ENCODE peak calls at places on chromosome 10, in nine cellular contexts. T, M, X, N, U, Q, K, H and E are unnamed samples.

GRCh38 chr10:47182934-47183725 is 116.9 kb upstream of the GDF10 start:
- DNase-seq in M (no peak), X (no peak), N (no peak), Q (no peak), H (peak; percentile 20), T (no peak), K (peak; percentile 31), U (no peak), E (no peak)

GRCh38 chr10:104327745-104328635 is 10.3 kb downstream of the ITPRIP start:
- DNase-seq in M (peak; percentile 80), U (no peak), T (peak; percentile 93), H (peak; percentile 28), N (peak; percentile 78), K (peak; percentile 70), X (peak; percentile 64), Q (peak; percentile 87), E (peak; percentile 82)

GRCh38 chr10:127913368-127913759 is 6.5 kb downstream of the PTPRE start:
- DNase-seq in Q (no peak), N (no peak), T (no peak), M (no peak), K (no peak), X (no peak), H (no peak), U (no peak), E (no peak)

GRCh38 chr10:22429146-22429545 is 83.8 kb downstream of the SPAG6 start:
- DNase-seq in T (no peak), N (no peak), X (no peak), U (no peak), M (peak; percentile 48), K (no peak), Q (peak; percentile 17), H (no peak), E (no peak)

GRCh38 chr10:133293810-133294119 is 14.9 kb downstream of the TUBGCP2 start:
- DNase-seq in H (no peak), K (no peak), U (no peak), X (no peak), N (no peak), M (no peak), T (no peak), Q (no peak), E (no peak)

GRCh38 chr10:103969857-103970627 is 3.1 kb downstream of the SLK start:
- DNase-seq in T (peak; percentile 41), M (no peak), H (no peak), N (no peak), X (no peak), Q (peak; percentile 40), U (no peak), K (no peak), E (peak; percentile 18)

GRCh38 chr10:49388161-49388560 is 7.7 kb downstream of the DRGX start:
- DNase-seq in M (no peak), K (no peak), Q (no peak), X (no peak), U (no peak), H (no peak), N (no peak), T (no peak), E (no peak)

GRCh38 chr10:106652279-106652678 is 512.2 kb downstream of the SORCS1 start:
- DNase-seq in K (no peak), H (no peak), M (peak; percentile 57), X (no peak), T (no peak), Q (no peak), N (no peak), U (no peak), E (no peak)

GRCh38 chr10:27743736-27744477 is 1.7 kb downstream of the MKX start:
- DNase-seq in Q (no peak), T (peak; percentile 69), U (no peak), X (no peak), N (peak; percentile 39), K (peak; percentile 79), H (no peak), M (peak; percentile 18), E (peak; percentile 63)

GRCh38 chr10:109892885-109893284 is 30.4 kb downstream of the XPNPEP1 start:
- DNase-seq in N (no peak), H (no peak), U (no peak), Q (no peak), M (no peak), X (no peak), T (peak; percentile 93), K (peak; percentile 57), E (peak; percentile 78)

GRCh38 chr10:110609592-110609991 is 34.5 kb upstream of the RBM20 start:
- DNase-seq in X (peak; percentile 39), K (no peak), H (no peak), N (no peak), U (peak; percentile 48), T (no peak), Q (peak; percentile 6), M (peak; percentile 26), E (no peak)

GRCh38 chr10:99612167-99612831 is 7.9 kb downstream of the SLC25A28 start:
- DNase-seq in N (peak; percentile 70), Q (peak; percentile 71), M (peak; percentile 78), U (peak; percentile 81), H (peak; percentile 63), X (peak; percentile 82), T (peak; percentile 75), K (peak; percentile 69), E (peak; percentile 82)

GRCh38 chr10:30747633-30748032 is 118.1 kb upstream of the LYZL2 start:
- DNase-seq in T (peak; percentile 86), H (no peak), U (no peak), K (no peak), M (peak; percentile 56), X (peak; percentile 40), N (peak; percentile 51), Q (no peak), E (no peak)

GRCh38 chr10:17428616-17429097 is 25.7 kb downstream of the ST8SIA6 start:
- DNase-seq in K (no peak), T (no peak), X (no peak), H (no peak), M (no peak), U (no peak), Q (peak; percentile 44), N (no peak), E (no peak)

DNA sequence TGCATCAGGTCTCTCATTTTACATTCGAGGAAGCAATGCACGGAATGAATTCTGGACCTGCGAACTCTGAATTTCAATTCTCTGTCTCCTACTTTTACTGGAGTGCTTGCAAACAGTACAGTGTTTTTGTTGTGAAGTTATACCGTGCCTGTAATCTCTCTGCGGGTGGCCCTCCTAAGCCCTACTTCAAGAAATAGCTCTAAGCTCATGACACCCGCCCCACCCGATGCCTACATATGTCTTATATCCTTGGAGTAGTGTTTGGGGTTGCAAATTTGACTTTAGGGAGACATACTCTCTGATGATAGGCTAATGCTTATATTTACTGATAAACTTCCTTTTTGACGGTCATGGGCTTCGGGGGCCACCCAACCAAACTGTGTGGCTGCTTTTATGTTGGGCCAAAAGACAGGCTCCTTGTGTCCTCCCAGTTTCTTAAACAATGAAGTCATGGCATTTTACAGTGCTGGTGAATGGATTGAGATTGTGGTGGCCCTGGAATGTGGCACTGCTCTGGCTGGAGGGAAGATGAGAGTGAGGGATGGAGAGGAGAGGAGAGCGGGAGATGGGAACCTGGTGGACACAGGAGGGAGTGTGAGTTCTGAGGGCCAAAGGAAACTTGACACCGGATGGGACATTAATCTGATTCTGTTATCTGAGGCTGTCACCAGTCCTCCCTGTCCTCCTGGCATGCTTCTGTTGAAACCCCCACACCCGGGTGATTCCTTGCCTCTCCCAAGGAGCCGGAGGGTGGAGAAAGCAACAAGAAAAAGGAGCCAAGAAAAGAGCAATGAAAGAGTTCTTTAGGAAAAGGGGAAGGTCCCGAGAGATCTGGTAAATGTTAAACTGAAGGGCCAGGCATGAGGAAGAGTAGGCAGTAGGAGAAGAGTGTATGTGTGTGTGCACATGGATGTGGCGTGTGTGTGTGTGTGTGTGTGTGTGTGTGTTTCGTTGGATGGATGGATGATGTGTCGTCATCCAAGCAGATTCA is 113.2 kb downstream of the TCF7L2 start:
- DNase-seq in N (no peak), Q (no peak), U (no peak), H (no peak), X (peak; percentile 99), M (no peak), T (peak; percentile 48), K (peak; percentile 85), E (peak; percentile 14)
- H3K4me1 ChIP-seq in N (peaks cover 22% of the 10 kb centered on the region), Q (peaks cover 28% of the 10 kb centered on the region), U (no peaks in the 10 kb centered on the region), H (peaks cover 91% of the 10 kb centered on the region), X (peaks cover 51% of the 10 kb centered on the region), M (no peaks in the 10 kb centered on the region), T (peaks cover 38% of the 10 kb centered on the region), K (peaks cover 60% of the 10 kb centered on the region), E (peaks cover 85% of the 10 kb centered on the region)

DNA sequence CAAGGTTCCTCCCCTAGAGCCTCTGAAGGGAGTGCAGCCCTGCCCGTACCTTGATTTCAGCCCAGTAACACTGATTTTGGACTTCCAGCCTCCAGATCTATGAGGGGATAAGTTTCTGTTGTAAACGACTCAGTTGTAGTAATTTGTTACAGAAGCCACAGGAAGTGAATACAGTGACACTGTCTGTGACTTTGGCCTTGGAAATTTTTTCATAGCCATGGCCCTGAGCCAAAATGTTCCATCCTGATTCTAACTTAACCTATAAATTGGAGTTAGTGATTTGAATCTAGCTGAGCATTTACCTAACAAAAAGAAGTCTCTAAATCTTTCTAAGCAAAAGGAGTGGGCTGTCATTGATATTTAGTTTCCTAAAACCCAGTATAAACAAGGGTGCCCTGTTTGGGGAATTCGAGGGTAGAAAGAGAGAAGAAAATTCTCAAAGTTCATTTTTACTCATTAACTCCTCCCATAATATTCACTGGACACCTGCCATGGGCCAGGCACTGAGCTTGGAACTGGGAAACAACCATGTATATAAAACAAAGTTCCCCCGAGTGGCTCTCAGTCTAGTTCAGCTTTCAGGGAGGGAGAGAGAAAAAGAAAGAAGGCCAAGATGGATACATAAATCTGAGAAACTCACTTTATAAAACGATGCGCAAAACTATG is 162.3 kb downstream of the SKIDA1 start:
- DNase-seq in X (no peak), H (peak; percentile 18), Q (peak; percentile 66), N (no peak), U (no peak), T (no peak), M (peak; percentile 60), K (peak; percentile 35), E (no peak)
- H3K9ac ChIP-seq in X (peak overlapping the region; percentile 29), H (no peak overlapping the region), Q (peak overlapping the region; percentile 70), N (no peak overlapping the region), U (no peak overlapping the region), T (no peak overlapping the region), M (peak overlapping the region; percentile 57), K (peak overlapping the region; percentile 59), E (no peak overlapping the region)

DNA sequence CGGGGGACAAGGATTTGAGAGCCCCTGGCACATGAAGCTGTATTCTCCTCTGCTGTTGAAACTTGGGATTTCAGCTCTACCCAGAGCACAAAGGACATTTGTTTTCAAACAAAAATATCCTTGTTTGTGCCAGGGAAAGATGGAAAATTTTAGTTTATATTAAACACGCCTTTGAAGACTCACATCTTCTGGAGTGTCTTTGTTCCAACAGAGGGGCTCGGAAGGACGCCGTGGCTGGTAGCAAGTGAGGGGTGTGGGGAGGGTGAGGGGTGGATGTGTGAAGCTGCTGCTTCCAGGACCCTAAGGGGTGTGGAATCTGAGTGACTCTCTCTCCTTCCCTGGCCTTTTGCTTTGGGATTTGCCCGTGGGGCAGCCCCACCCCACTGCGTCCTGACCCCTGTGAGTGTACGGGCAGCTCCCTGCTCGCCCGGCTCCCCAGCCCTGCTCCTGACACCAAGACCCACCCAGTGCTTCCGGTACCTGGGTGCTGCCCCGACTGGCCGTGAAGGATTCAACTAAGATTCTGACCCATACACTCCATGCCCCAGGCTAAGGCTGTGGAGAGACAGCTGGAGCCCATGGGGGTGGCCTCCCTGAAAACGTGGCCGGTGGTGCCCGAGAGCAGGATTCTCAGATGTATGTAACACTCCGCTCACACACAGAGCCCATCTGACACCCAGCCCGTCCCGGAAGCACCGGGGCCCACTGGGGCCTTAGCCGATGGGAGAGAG is 59.6 kb downstream of the ZRANB1 start:
- DNase-seq in T (no peak), X (no peak), H (no peak), U (no peak), N (peak; percentile 34), K (peak; percentile 44), Q (no peak), M (no peak), E (no peak)
- H3K36me3 ChIP-seq in T (peaks cover 13% of the 10 kb centered on the region), X (peaks cover 11% of the 10 kb centered on the region), H (no peaks in the 10 kb centered on the region), U (no peaks in the 10 kb centered on the region), N (peaks cover 34% of the 10 kb centered on the region), K (peaks cover 29% of the 10 kb centered on the region), Q (peaks cover 12% of the 10 kb centered on the region), M (no peaks in the 10 kb centered on the region), E (peaks cover 23% of the 10 kb centered on the region)

GRCh38 chr10:87974769-87975168 is 111.3 kb downstream of the PTEN start:
- DNase-seq in X (peak; percentile 58), H (no peak), M (no peak), U (no peak), K (no peak), N (no peak), T (no peak), Q (no peak), E (no peak)
- H3K4me1 ChIP-seq in X (no peaks in the 10 kb centered on the region), H (no peaks in the 10 kb centered on the region), M (no peaks in the 10 kb centered on the region), U (peaks cover 19% of the 10 kb centered on the region), K (no peaks in the 10 kb centered on the region), N (no peaks in the 10 kb centered on the region), T (peaks cover 13% of the 10 kb centered on the region), Q (no peaks in the 10 kb centered on the region), E (peaks cover 26% of the 10 kb centered on the region)